ENCODE peak calls at places on chromosome 16, in nine cellular contexts. One of them, this sample, is unnamed.

GRCh38 chr16:69199382-69199781 is 12.4 kb downstream of the SNTB2 start:
- DNase-seq in GM13976: no peak
- DNase-seq in tibial nerve: no peak
- DNase-seq in cardiac fibroblast: peak
- DNase-seq in esophagus squamous epithelium: no peak
- DNase-seq in EH: peak
- DNase-seq in HCEC 1CT: peak
- DNase-seq in endothelial cell: no peak
- DNase-seq in NCI-H510A treated with DMSO at 0.1 percent for 48 hours: no peak
- DNase-seq in this sample: no peak

GRCh38 chr16:23290189-23291062 is 11.7 kb upstream of the SCNN1B start:
- DNase-seq in HCEC 1CT: peak
- DNase-seq in esophagus squamous epithelium: no peak
- DNase-seq in EH: peak
- DNase-seq in cardiac fibroblast: no peak
- DNase-seq in tibial nerve: no peak
- DNase-seq in NCI-H510A treated with DMSO at 0.1 percent for 48 hours: no peak
- DNase-seq in GM13976: no peak
- DNase-seq in endothelial cell: no peak
- DNase-seq in this sample: no peak

GRCh38 chr16:69451166-69451565 is 26.7 kb downstream of the CYB5B start:
- DNase-seq in endothelial cell: no peak
- DNase-seq in NCI-H510A treated with DMSO at 0.1 percent for 48 hours: no peak
- DNase-seq in esophagus squamous epithelium: no peak
- DNase-seq in EH: no peak
- DNase-seq in tibial nerve: no peak
- DNase-seq in GM13976: no peak
- DNase-seq in cardiac fibroblast: no peak
- DNase-seq in HCEC 1CT: no peak
- DNase-seq in this sample: no peak

GRCh38 chr16:61374071-61374470 is 662.2 kb downstream of the CDH8 start:
- DNase-seq in HCEC 1CT: no peak
- DNase-seq in endothelial cell: no peak
- DNase-seq in cardiac fibroblast: no peak
- DNase-seq in NCI-H510A treated with DMSO at 0.1 percent for 48 hours: no peak
- DNase-seq in EH: no peak
- DNase-seq in esophagus squamous epithelium: no peak
- DNase-seq in tibial nerve: no peak
- DNase-seq in GM13976: no peak
- DNase-seq in this sample: no peak

GRCh38 chr16:2035431-2036199 is 8.9 kb downstream of the NHERF2 start:
- DNase-seq in cardiac fibroblast: peak
- DNase-seq in esophagus squamous epithelium: no peak
- DNase-seq in GM13976: no peak
- DNase-seq in tibial nerve: peak
- DNase-seq in NCI-H510A treated with DMSO at 0.1 percent for 48 hours: peak
- DNase-seq in HCEC 1CT: peak
- DNase-seq in endothelial cell: no peak
- DNase-seq in EH: peak
- DNase-seq in this sample: no peak

GRCh38 chr16:80591071-80591935 is 50.5 kb downstream of the DYNLRB2 start:
- DNase-seq in GM13976: no peak
- DNase-seq in endothelial cell: no peak
- DNase-seq in tibial nerve: no peak
- DNase-seq in HCEC 1CT: no peak
- DNase-seq in NCI-H510A treated with DMSO at 0.1 percent for 48 hours: no peak
- DNase-seq in EH: peak
- DNase-seq in esophagus squamous epithelium: no peak
- DNase-seq in cardiac fibroblast: no peak
- DNase-seq in this sample: no peak

GRCh38 chr16:3482659-3483241 is 12.5 kb downstream of the C16orf90 start:
- DNase-seq in HCEC 1CT: no peak
- DNase-seq in EH: no peak
- DNase-seq in NCI-H510A treated with DMSO at 0.1 percent for 48 hours: no peak
- DNase-seq in cardiac fibroblast: no peak
- DNase-seq in tibial nerve: no peak
- DNase-seq in endothelial cell: no peak
- DNase-seq in esophagus squamous epithelium: no peak
- DNase-seq in GM13976: no peak
- DNase-seq in this sample: no peak

GRCh38 chr16:58652741-58653140 is 23.1 kb upstream of the CNOT1 start:
- DNase-seq in endothelial cell: no peak
- DNase-seq in esophagus squamous epithelium: no peak
- DNase-seq in cardiac fibroblast: peak
- DNase-seq in HCEC 1CT: peak
- DNase-seq in tibial nerve: no peak
- DNase-seq in NCI-H510A treated with DMSO at 0.1 percent for 48 hours: no peak
- DNase-seq in EH: peak
- DNase-seq in GM13976: no peak
- DNase-seq in this sample: no peak

GRCh38 chr16:2039286-2040030 is 8.2 kb downstream of the NTHL1 start:
- DNase-seq in NCI-H510A treated with DMSO at 0.1 percent for 48 hours: peak
- DNase-seq in EH: peak
- DNase-seq in HCEC 1CT: peak
- DNase-seq in esophagus squamous epithelium: no peak
- DNase-seq in cardiac fibroblast: peak
- DNase-seq in endothelial cell: no peak
- DNase-seq in GM13976: no peak
- DNase-seq in tibial nerve: peak
- DNase-seq in this sample: no peak

GRCh38 chr16:57262841-57263584 is 18.0 kb downstream of the ARL2BP start:
- DNase-seq in endothelial cell: no peak
- DNase-seq in esophagus squamous epithelium: no peak
- DNase-seq in NCI-H510A treated with DMSO at 0.1 percent for 48 hours: no peak
- DNase-seq in HCEC 1CT: no peak
- DNase-seq in cardiac fibroblast: no peak
- DNase-seq in EH: no peak
- DNase-seq in GM13976: no peak
- DNase-seq in tibial nerve: no peak
- DNase-seq in this sample: no peak

GRCh38 chr16:88941051-88941932 is 35.7 kb downstream of the CBFA2T3 start:
- DNase-seq in cardiac fibroblast: no peak
- DNase-seq in HCEC 1CT: no peak
- DNase-seq in esophagus squamous epithelium: no peak
- DNase-seq in GM13976: peak
- DNase-seq in NCI-H510A treated with DMSO at 0.1 percent for 48 hours: no peak
- DNase-seq in endothelial cell: no peak
- DNase-seq in EH: no peak
- DNase-seq in tibial nerve: no peak
- DNase-seq in this sample: peak

GRCh38 chr16:63789603-63790002 is 1332.3 kb downstream of the CDH11 start:
- DNase-seq in HCEC 1CT: no peak
- DNase-seq in esophagus squamous epithelium: no peak
- DNase-seq in tibial nerve: no peak
- DNase-seq in GM13976: no peak
- DNase-seq in NCI-H510A treated with DMSO at 0.1 percent for 48 hours: no peak
- DNase-seq in endothelial cell: no peak
- DNase-seq in EH: no peak
- DNase-seq in cardiac fibroblast: peak
- DNase-seq in this sample: no peak

GRCh38 chr16:57998484-57998883 is 2.0 kb downstream of the ZNF319 start:
- DNase-seq in tibial nerve: no peak
- DNase-seq in NCI-H510A treated with DMSO at 0.1 percent for 48 hours: peak
- DNase-seq in HCEC 1CT: no peak
- DNase-seq in cardiac fibroblast: peak
- DNase-seq in esophagus squamous epithelium: no peak
- DNase-seq in EH: no peak
- DNase-seq in endothelial cell: no peak
- DNase-seq in GM13976: no peak
- DNase-seq in this sample: no peak

GRCh38 chr16:71255721-71256120 is 25.2 kb upstream of the HYDIN start:
- DNase-seq in HCEC 1CT: no peak
- DNase-seq in endothelial cell: no peak
- DNase-seq in EH: no peak
- DNase-seq in esophagus squamous epithelium: no peak
- DNase-seq in cardiac fibroblast: no peak
- DNase-seq in GM13976: no peak
- DNase-seq in tibial nerve: no peak
- DNase-seq in NCI-H510A treated with DMSO at 0.1 percent for 48 hours: no peak
- DNase-seq in this sample: no peak

GRCh38 chr16:1211451-1212268 is 13.4 kb downstream of the TPSG1 start:
- DNase-seq in EH: no peak
- DNase-seq in tibial nerve: no peak
- DNase-seq in NCI-H510A treated with DMSO at 0.1 percent for 48 hours: no peak
- DNase-seq in esophagus squamous epithelium: no peak
- DNase-seq in HCEC 1CT: no peak
- DNase-seq in endothelial cell: no peak
- DNase-seq in GM13976: no peak
- DNase-seq in cardiac fibroblast: no peak
- DNase-seq in this sample: no peak

GRCh38 chr16:74568961-74569631 is 37.8 kb downstream of the GLG1 start:
- DNase-seq in HCEC 1CT: no peak
- DNase-seq in cardiac fibroblast: no peak
- DNase-seq in tibial nerve: no peak
- DNase-seq in EH: peak
- DNase-seq in endothelial cell: no peak
- DNase-seq in esophagus squamous epithelium: no peak
- DNase-seq in NCI-H510A treated with DMSO at 0.1 percent for 48 hours: no peak
- DNase-seq in GM13976: no peak
- DNase-seq in this sample: no peak

GRCh38 chr16:16158741-16159374 is 64.4 kb downstream of the ABCC6 start:
- DNase-seq in EH: peak
- DNase-seq in tibial nerve: no peak
- DNase-seq in GM13976: no peak
- DNase-seq in NCI-H510A treated with DMSO at 0.1 percent for 48 hours: no peak
- DNase-seq in HCEC 1CT: peak
- DNase-seq in endothelial cell: no peak
- DNase-seq in esophagus squamous epithelium: no peak
- DNase-seq in cardiac fibroblast: no peak
- DNase-seq in this sample: no peak

GRCh38 chr16:89004209-89004831 is 27.3 kb upstream of the CBFA2T3 start:
- DNase-seq in EH: no peak
- DNase-seq in tibial nerve: no peak
- DNase-seq in esophagus squamous epithelium: no peak
- DNase-seq in NCI-H510A treated with DMSO at 0.1 percent for 48 hours: peak
- DNase-seq in cardiac fibroblast: peak
- DNase-seq in GM13976: no peak
- DNase-seq in endothelial cell: peak
- DNase-seq in HCEC 1CT: no peak
- DNase-seq in this sample: no peak

GRCh38 chr16:31243734-31244670 is 15.8 kb upstream of the ITGAM start:
- DNase-seq in HCEC 1CT: no peak
- DNase-seq in endothelial cell: no peak
- DNase-seq in GM13976: peak
- DNase-seq in tibial nerve: no peak
- DNase-seq in esophagus squamous epithelium: no peak
- DNase-seq in EH: no peak
- DNase-seq in NCI-H510A treated with DMSO at 0.1 percent for 48 hours: no peak
- DNase-seq in cardiac fibroblast: no peak
- DNase-seq in this sample: no peak

GRCh38 chr16:53822936-53823529 is 119.1 kb downstream of the FTO start:
- DNase-seq in endothelial cell: no peak
- DNase-seq in GM13976: peak
- DNase-seq in esophagus squamous epithelium: no peak
- DNase-seq in HCEC 1CT: no peak
- DNase-seq in cardiac fibroblast: no peak
- DNase-seq in NCI-H510A treated with DMSO at 0.1 percent for 48 hours: peak
- DNase-seq in tibial nerve: no peak
- DNase-seq in EH: peak
- DNase-seq in this sample: peak

GRCh38 chr16:56824804-56825203 is 40.2 kb upstream of the SLC12A3 start:
- DNase-seq in cardiac fibroblast: no peak
- DNase-seq in esophagus squamous epithelium: no peak
- DNase-seq in NCI-H510A treated with DMSO at 0.1 percent for 48 hours: no peak
- DNase-seq in EH: no peak
- DNase-seq in tibial nerve: no peak
- DNase-seq in GM13976: no peak
- DNase-seq in endothelial cell: no peak
- DNase-seq in HCEC 1CT: no peak
- DNase-seq in this sample: no peak

GRCh38 chr16:56625943-56626654 is 518 bp downstream of the MT1E start:
- DNase-seq in esophagus squamous epithelium: no peak
- DNase-seq in EH: peak
- DNase-seq in endothelial cell: no peak
- DNase-seq in GM13976: no peak
- DNase-seq in NCI-H510A treated with DMSO at 0.1 percent for 48 hours: no peak
- DNase-seq in cardiac fibroblast: peak
- DNase-seq in HCEC 1CT: peak
- DNase-seq in tibial nerve: no peak
- DNase-seq in this sample: no peak

GRCh38 chr16:77807-78443 is at the start of gene MPG:
- DNase-seq in cardiac fibroblast: peak
- DNase-seq in HCEC 1CT: peak
- DNase-seq in NCI-H510A treated with DMSO at 0.1 percent for 48 hours: peak
- DNase-seq in esophagus squamous epithelium: no peak
- DNase-seq in tibial nerve: peak
- DNase-seq in EH: peak
- DNase-seq in endothelial cell: peak
- DNase-seq in GM13976: peak
- DNase-seq in this sample: peak

GRCh38 chr16:22670551-22670970 is 143.4 kb upstream of the HS3ST2 start:
- DNase-seq in esophagus squamous epithelium: no peak
- DNase-seq in HCEC 1CT: no peak
- DNase-seq in EH: peak
- DNase-seq in cardiac fibroblast: no peak
- DNase-seq in GM13976: peak
- DNase-seq in NCI-H510A treated with DMSO at 0.1 percent for 48 hours: no peak
- DNase-seq in endothelial cell: peak
- DNase-seq in tibial nerve: no peak
- DNase-seq in this sample: peak

GRCh38 chr16:13527332-13527731 is 392.6 kb upstream of the ERCC4 start:
- DNase-seq in esophagus squamous epithelium: no peak
- DNase-seq in tibial nerve: no peak
- DNase-seq in NCI-H510A treated with DMSO at 0.1 percent for 48 hours: no peak
- DNase-seq in HCEC 1CT: no peak
- DNase-seq in cardiac fibroblast: no peak
- DNase-seq in GM13976: no peak
- DNase-seq in endothelial cell: no peak
- DNase-seq in EH: no peak
- DNase-seq in this sample: no peak

GRCh38 chr16:49859139-49859947 is 3.4 kb upstream of the ZNF423 start:
- DNase-seq in EH: no peak
- DNase-seq in tibial nerve: no peak
- DNase-seq in esophagus squamous epithelium: no peak
- DNase-seq in GM13976: no peak
- DNase-seq in HCEC 1CT: peak
- DNase-seq in cardiac fibroblast: peak
- DNase-seq in endothelial cell: peak
- DNase-seq in NCI-H510A treated with DMSO at 0.1 percent for 48 hours: no peak
- DNase-seq in this sample: no peak

GRCh38 chr16:70467608-70468007 is 13.2 kb downstream of the FCSK start:
- DNase-seq in cardiac fibroblast: no peak
- DNase-seq in GM13976: no peak
- DNase-seq in NCI-H510A treated with DMSO at 0.1 percent for 48 hours: no peak
- DNase-seq in endothelial cell: no peak
- DNase-seq in esophagus squamous epithelium: no peak
- DNase-seq in HCEC 1CT: no peak
- DNase-seq in EH: no peak
- DNase-seq in tibial nerve: no peak
- DNase-seq in this sample: no peak

GRCh38 chr16:10744370-10745030 is 858 bp downstream of the NUBP1 start:
- DNase-seq in tibial nerve: no peak
- DNase-seq in esophagus squamous epithelium: no peak
- DNase-seq in endothelial cell: no peak
- DNase-seq in cardiac fibroblast: no peak
- DNase-seq in HCEC 1CT: no peak
- DNase-seq in GM13976: no peak
- DNase-seq in EH: peak
- DNase-seq in NCI-H510A treated with DMSO at 0.1 percent for 48 hours: no peak
- DNase-seq in this sample: no peak

GRCh38 chr16:28291651-28292626 is at the start of gene SBK1:
- DNase-seq in esophagus squamous epithelium: no peak
- DNase-seq in tibial nerve: peak
- DNase-seq in GM13976: peak
- DNase-seq in NCI-H510A treated with DMSO at 0.1 percent for 48 hours: peak
- DNase-seq in cardiac fibroblast: peak
- DNase-seq in endothelial cell: peak
- DNase-seq in EH: peak
- DNase-seq in HCEC 1CT: peak
- DNase-seq in this sample: peak

GRCh38 chr16:50279142-50279865 is 13.0 kb downstream of the ADCY7 start:
- DNase-seq in NCI-H510A treated with DMSO at 0.1 percent for 48 hours: peak
- DNase-seq in HCEC 1CT: no peak
- DNase-seq in endothelial cell: no peak
- DNase-seq in GM13976: no peak
- DNase-seq in EH: no peak
- DNase-seq in cardiac fibroblast: no peak
- DNase-seq in esophagus squamous epithelium: no peak
- DNase-seq in tibial nerve: no peak
- DNase-seq in this sample: no peak

GRCh38 chr16:15521758-15522509 is 87.5 kb downstream of the BMERB1 start:
- DNase-seq in cardiac fibroblast: peak
- DNase-seq in tibial nerve: no peak
- DNase-seq in endothelial cell: no peak
- DNase-seq in esophagus squamous epithelium: no peak
- DNase-seq in NCI-H510A treated with DMSO at 0.1 percent for 48 hours: no peak
- DNase-seq in GM13976: no peak
- DNase-seq in EH: no peak
- DNase-seq in HCEC 1CT: no peak
- DNase-seq in this sample: no peak

This sample was measured in GM20000.